ENCODE peak calls at places on chromosome 15, in nine cellular contexts. K, H, T, E, D, P, Z, O and M are unnamed samples.

GRCh38 chr15:57003418-57003817 is 85.0 kb downstream of the TCF12 start:
- DNase-seq in K (no peak), H (no peak), T (no peak), E (no peak), D (no peak), P (no peak), Z (peak; percentile 93), O (no peak), M (peak; percentile 65)

GRCh38 chr15:60740787-60741354 is 261.9 kb upstream of the ICE2 start:
- DNase-seq in K (no peak), H (no peak), T (no peak), E (no peak), D (no peak), P (no peak), Z (peak; percentile 31), O (no peak), M (no peak)

GRCh38 chr15:51969728-51970127 is 1.9 kb downstream of the LEO1 start:
- DNase-seq in K (no peak), H (no peak), T (no peak), E (no peak), D (no peak), P (no peak), Z (peak; percentile 23), O (no peak), M (no peak)

GRCh38 chr15:34366271-34367043 is 539 bp downstream of the LPCAT4 start:
- DNase-seq in K (peak; percentile 92), H (peak; percentile 22), T (peak; percentile 88), E (peak; percentile 78), D (peak; percentile 93), P (peak; percentile 67), Z (peak; percentile 36), O (peak; percentile 81), M (peak; percentile 37)

GRCh38 chr15:31269961-31270575 is 56.6 kb upstream of the KLF13 start:
- DNase-seq in K (no peak), H (no peak), T (peak; percentile 4), E (no peak), D (no peak), P (no peak), Z (no peak), O (peak; percentile 1), M (peak; percentile 20)

GRCh38 chr15:44207643-44208042 is 12.6 kb upstream of the FRMD5 start:
- DNase-seq in K (no peak), H (no peak), T (no peak), E (no peak), D (no peak), P (no peak), Z (peak; percentile 84), O (no peak), M (peak; percentile 58)

GRCh38 chr15:89075121-89075640 is 13.1 kb upstream of the ABHD2 start:
- DNase-seq in K (no peak), H (no peak), T (no peak), E (no peak), D (no peak), P (no peak), Z (no peak), O (no peak), M (no peak)

GRCh38 chr15:61398310-61398709 is 169.2 kb upstream of the RORA start:
- DNase-seq in K (no peak), H (no peak), T (no peak), E (no peak), D (no peak), P (no peak), Z (no peak), O (no peak), M (no peak)

GRCh38 chr15:80888846-80889245 is 100.8 kb downstream of the MESD start:
- DNase-seq in K (no peak), H (no peak), T (no peak), E (no peak), D (no peak), P (no peak), Z (no peak), O (no peak), M (no peak)
- H3K4me1 ChIP-seq in K (peaks cover 5% of the 10 kb centered on the region), H (no peaks in the 10 kb centered on the region), T (no peaks in the 10 kb centered on the region), E (peaks cover 1% of the 10 kb centered on the region), D (peaks cover 13% of the 10 kb centered on the region), P (no peaks in the 10 kb centered on the region), Z (peaks cover 5% of the 10 kb centered on the region), O (peaks cover 8% of the 10 kb centered on the region), M (no peaks in the 10 kb centered on the region)

GRCh38 chr15:78059110-78059839 is 18.2 kb downstream of the TBC1D2B start:
- DNase-seq in K (no peak), H (no peak), T (no peak), E (no peak), D (no peak), P (no peak), Z (peak; percentile 63), O (no peak), M (no peak)

GRCh38 chr15:78061963-78062427 is 15.5 kb downstream of the TBC1D2B start:
- DNase-seq in K (no peak), H (no peak), T (no peak), E (no peak), D (no peak), P (peak; percentile 73), Z (peak; percentile 53), O (no peak), M (peak; percentile 67)

GRCh38 chr15:78057803-78058202 is 19.7 kb downstream of the TBC1D2B start:
- DNase-seq in K (no peak), H (no peak), T (no peak), E (no peak), D (no peak), P (no peak), Z (no peak), O (no peak), M (no peak)

GRCh38 chr15:78058401-78058935 is 19.0 kb downstream of the TBC1D2B start:
- DNase-seq in K (no peak), H (no peak), T (no peak), E (no peak), D (no peak), P (peak; percentile 32), Z (no peak), O (no peak), M (no peak)

GRCh38 chr15:78060232-78060631 is 17.3 kb downstream of the TBC1D2B start:
- DNase-seq in K (no peak), H (no peak), T (no peak), E (no peak), D (no peak), P (no peak), Z (no peak), O (no peak), M (no peak)
- H3K4me1 ChIP-seq in K (no peaks in the 10 kb centered on the region), H (peaks cover 85% of the 10 kb centered on the region), T (peaks cover 79% of the 10 kb centered on the region), E (peaks cover 48% of the 10 kb centered on the region), D (peaks cover 22% of the 10 kb centered on the region), P (peaks cover 95% of the 10 kb centered on the region), Z (peaks cover 36% of the 10 kb centered on the region), O (peaks cover 18% of the 10 kb centered on the region), M (peaks cover 67% of the 10 kb centered on the region)

GRCh38 chr15:98787936-98788757 is 139.8 kb downstream of the IGF1R start:
- DNase-seq in K (no peak), H (no peak), T (peak; percentile 41), E (no peak), D (no peak), P (no peak), Z (peak; percentile 38), O (peak; percentile 55), M (no peak)

GRCh38 chr15:98785408-98785795 is 137.1 kb downstream of the IGF1R start:
- DNase-seq in K (no peak), H (no peak), T (no peak), E (no peak), D (no peak), P (no peak), Z (no peak), O (no peak), M (no peak)

GRCh38 chr15:98786706-98787105 is 138.4 kb downstream of the IGF1R start:
- DNase-seq in K (no peak), H (no peak), T (no peak), E (no peak), D (no peak), P (no peak), Z (no peak), O (no peak), M (no peak)

GRCh38 chr15:98787190-98787589 is 138.9 kb downstream of the IGF1R start:
- DNase-seq in K (no peak), H (no peak), T (no peak), E (no peak), D (no peak), P (peak; percentile 32), Z (no peak), O (no peak), M (no peak)

DNA sequence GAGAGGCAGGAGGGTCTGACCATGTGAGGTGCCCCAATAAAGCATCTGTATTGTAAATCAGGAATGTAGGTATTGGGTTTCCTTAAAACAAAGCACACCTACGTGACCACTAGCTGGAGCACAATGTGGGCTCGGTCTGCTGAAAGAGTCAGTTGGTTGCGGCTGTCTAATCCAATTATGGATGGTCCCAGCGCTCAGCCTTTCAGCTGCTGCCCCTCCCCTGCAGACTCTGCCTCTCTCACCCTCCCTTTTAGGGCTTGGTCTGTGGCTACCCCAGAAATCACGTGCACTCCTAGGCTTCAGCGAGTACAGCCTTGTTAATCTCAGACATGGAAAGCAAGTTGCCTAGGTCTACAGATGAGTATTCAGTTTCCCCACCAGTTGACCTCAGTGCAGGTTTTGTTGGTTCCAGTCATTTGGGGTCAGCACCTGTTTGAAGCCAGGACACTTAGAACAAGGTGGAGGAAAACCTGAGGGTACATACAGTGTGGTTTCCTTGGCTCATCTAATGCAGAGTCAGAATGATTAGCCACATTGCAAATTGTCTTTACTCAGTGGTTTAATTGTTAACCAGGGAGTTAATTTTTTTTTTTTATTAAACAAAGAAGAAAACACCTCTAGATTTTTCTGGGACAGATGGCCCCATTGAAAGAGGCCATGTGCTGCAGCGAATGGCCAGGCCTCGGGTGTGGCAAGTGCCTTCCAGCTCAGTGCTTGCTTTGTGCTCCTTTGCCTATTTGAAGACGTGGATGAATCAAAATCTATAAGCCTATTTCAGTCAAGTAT is 137.7 kb downstream of the IGF1R start:
- DNase-seq in K (no peak), H (no peak), T (peak; percentile 61), E (no peak), D (peak; percentile 85), P (no peak), Z (no peak), O (peak; percentile 96), M (no peak)
- H3K4me1 ChIP-seq in K (peaks cover 15% of the 10 kb centered on the region), H (no peaks in the 10 kb centered on the region), T (peaks cover 42% of the 10 kb centered on the region), E (peaks cover 9% of the 10 kb centered on the region), D (peaks cover 85% of the 10 kb centered on the region), P (peaks cover 32% of the 10 kb centered on the region), Z (peaks cover 10% of the 10 kb centered on the region), O (peaks cover 70% of the 10 kb centered on the region), M (no peaks in the 10 kb centered on the region)

GRCh38 chr15:70488941-70489848 is 274.2 kb downstream of the UACA start:
- DNase-seq in K (no peak), H (no peak), T (no peak), E (no peak), D (no peak), P (no peak), Z (no peak), O (no peak), M (no peak)

GRCh38 chr15:70491641-70492040 is 271.7 kb downstream of the UACA start:
- DNase-seq in K (no peak), H (no peak), T (no peak), E (no peak), D (no peak), P (no peak), Z (no peak), O (no peak), M (no peak)

GRCh38 chr15:70490148-70490837 is 273.1 kb downstream of the UACA start:
- DNase-seq in K (no peak), H (no peak), T (no peak), E (no peak), D (no peak), P (no peak), Z (no peak), O (no peak), M (no peak)

GRCh38 chr15:70491183-70491621 is 272.2 kb downstream of the UACA start:
- DNase-seq in K (no peak), H (no peak), T (no peak), E (no peak), D (no peak), P (no peak), Z (peak; percentile 71), O (no peak), M (no peak)

DNA sequence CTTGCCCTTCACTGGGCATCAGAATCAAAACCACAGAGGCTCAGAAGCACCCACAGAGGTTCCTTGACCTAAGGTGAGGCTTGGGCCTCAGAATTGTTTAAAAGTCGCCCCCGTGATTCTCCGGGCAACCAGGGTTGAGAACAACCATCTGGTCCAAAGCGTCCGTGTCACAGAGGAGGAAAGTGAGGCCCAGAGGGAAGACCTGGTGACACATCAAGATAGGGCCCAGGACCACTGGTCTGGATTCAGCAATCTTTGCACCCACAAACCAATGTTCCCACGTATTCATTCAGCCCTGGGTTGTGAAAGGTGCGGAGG is 272.6 kb downstream of the UACA start:
- DNase-seq in K (no peak), H (no peak), T (no peak), E (no peak), D (no peak), P (no peak), Z (no peak), O (no peak), M (no peak)
- H3K4me1 ChIP-seq in K (no peaks in the 10 kb centered on the region), H (peaks cover 29% of the 10 kb centered on the region), T (no peaks in the 10 kb centered on the region), E (peaks cover 15% of the 10 kb centered on the region), D (no peaks in the 10 kb centered on the region), P (no peaks in the 10 kb centered on the region), Z (peaks cover 45% of the 10 kb centered on the region), O (peaks cover 16% of the 10 kb centered on the region), M (peaks cover 61% of the 10 kb centered on the region)